ENCODE peak calls at places on chromosomes 1 and 21, in eight cellular contexts. T is lower lobe of right lung, O is neuronal stem cell, W is ascending aorta, J is IMR-90, Z is mucosa of descending colon, D is left lung, S is body of pancreas. P is an unnamed sample.
A peak's percentile ranks its signal among the peaks of the same experiment; 100 is the strongest.

GRCh38 chr21:39647476-39647875 is 34.7 kb downstream of the B3GALT5 start:
- DNase-seq in Z (no peak), S (no peak), O (no peak), D (no peak), J (peak; percentile 63), T (no peak), W (no peak), P (peak; percentile 64)

GRCh38 chr1:10128081-10128765 is 82.1 kb upstream of the KIF1B start:
- DNase-seq in Z (no peak), W (no peak), S (no peak), J (no peak), O (no peak), T (no peak), D (no peak), P (no peak)

GRCh38 chr1:168767885-168768584 is 39.0 kb upstream of the DPT start:
- DNase-seq in T (peak; percentile 39), S (peak; percentile 47), O (no peak), Z (no peak), D (no peak), W (no peak), J (peak; percentile 2), P (peak; percentile 20)

GRCh38 chr1:20978413-20978812 is 191.3 kb upstream of the HP1BP3 start:
- DNase-seq in T (no peak), D (no peak), S (no peak), W (no peak), O (no peak), Z (no peak), J (no peak), P (no peak)

GRCh38 chr1:54973205-54973921 is 7.1 kb upstream of the TMEM61 start:
- DNase-seq in J (peak; percentile 21), T (no peak), S (peak; percentile 41), W (no peak), O (peak; percentile 57), Z (no peak), D (no peak), P (peak; percentile 83)

GRCh38 chr1:153728305-153729066 is 636 bp downstream of the INTS3 start:
- DNase-seq in D (peak; percentile 84), T (peak; percentile 54), Z (peak; percentile 66), J (peak; percentile 48), S (peak; percentile 62), O (no peak), W (no peak), P (peak; percentile 62)

GRCh38 chr1:153292740-153293479 is 19.8 kb downstream of the PGLYRP3 start:
- DNase-seq in S (no peak), Z (no peak), W (no peak), O (no peak), J (no peak), T (no peak), D (no peak), P (no peak)

GRCh38 chr1:64881281-64881680 is 85.1 kb downstream of the JAK1 start:
- DNase-seq in J (peak; percentile 79), D (no peak), T (no peak), Z (no peak), S (no peak), O (no peak), W (no peak), P (no peak)

GRCh38 chr21:41466024-41466820 is 40.2 kb downstream of the MX1 start:
- DNase-seq in S (peak; percentile 35), O (no peak), Z (no peak), W (no peak), J (no peak), T (no peak), D (no peak), P (no peak)

GRCh38 chr21:36027352-36027751 is 33.0 kb downstream of the SETD4 start:
- DNase-seq in T (no peak), S (no peak), Z (no peak), J (peak; percentile 82), D (no peak), W (no peak), O (no peak), P (peak; percentile 35)

GRCh38 chr1:202821467-202821866 is 10.7 kb downstream of the PCAT6 start:
- DNase-seq in D (no peak), J (peak; percentile 58), W (no peak), Z (no peak), S (no peak), T (no peak), O (no peak), P (peak; percentile 66)

DNA sequence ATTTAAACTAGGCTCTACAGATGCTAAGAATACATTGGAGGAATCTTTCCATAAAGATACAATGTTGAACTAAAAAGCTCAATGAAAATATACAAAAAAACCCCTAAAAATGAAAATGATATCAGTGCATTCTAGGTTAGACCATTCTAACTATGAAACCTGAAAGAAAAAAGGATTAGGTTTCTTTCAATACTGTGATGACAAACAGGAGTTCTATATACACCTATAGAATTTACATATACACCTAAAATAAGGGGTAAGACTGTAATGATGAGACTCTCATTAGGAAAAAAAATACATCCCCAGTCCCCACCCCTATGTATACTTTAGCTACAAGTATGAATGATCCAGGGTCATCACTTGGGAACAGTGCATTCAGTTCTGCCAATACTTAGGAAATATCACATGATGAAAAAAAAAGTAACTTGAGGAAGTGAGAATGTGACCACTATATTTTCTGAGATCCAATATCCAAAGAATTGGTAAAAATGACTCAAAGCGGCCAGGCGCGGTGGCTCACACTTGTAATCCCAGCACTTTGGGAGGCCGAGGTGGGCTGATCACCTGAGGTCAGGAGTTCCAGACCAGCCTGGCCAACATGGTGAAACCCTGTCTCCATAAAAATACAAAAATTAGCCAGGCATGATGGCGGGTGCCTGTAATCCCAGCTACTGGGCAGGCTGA is 26.3 kb downstream of the SELENOF start:
- DNase-seq in J (no peak), Z (no peak), O (no peak), S (no peak), W (no peak), D (no peak), T (no peak), P (no peak)
- H3K4me3 ChIP-seq in J (no peak overlapping the region), Z (no peak overlapping the region), O (no peak overlapping the region), S (no peak overlapping the region), W (no peak overlapping the region), D (no peak overlapping the region), T (no peak overlapping the region), P (no peak overlapping the region)

GRCh38 chr1:25867210-25867991 is 8.1 kb downstream of the PAQR7 start:
- DNase-seq in W (no peak), T (no peak), J (no peak), D (no peak), Z (no peak), O (no peak), S (peak; percentile 73), P (no peak)
- H3K4me1 ChIP-seq in W (no peaks in the 10 kb centered on the region), T (peaks cover 17% of the 10 kb centered on the region), J (peaks cover 3% of the 10 kb centered on the region), D (peaks cover 19% of the 10 kb centered on the region), Z (peaks cover 27% of the 10 kb centered on the region), O (peaks cover 16% of the 10 kb centered on the region), S (peaks cover 66% of the 10 kb centered on the region), P (peaks cover 5% of the 10 kb centered on the region)

GRCh38 chr1:25472494-25472893 is 41.8 kb downstream of the MACO1 start:
- DNase-seq in O (no peak), D (no peak), Z (no peak), T (no peak), J (no peak), W (no peak), S (no peak), P (no peak)

GRCh38 chr1:25476186-25477097 is 45.7 kb downstream of the MACO1 start:
- DNase-seq in O (no peak), D (no peak), T (no peak), S (no peak), Z (no peak), W (no peak), J (no peak), P (no peak)

GRCh38 chr1:25474439-25475047 is 43.8 kb downstream of the MACO1 start:
- DNase-seq in O (no peak), J (no peak), D (no peak), T (no peak), S (no peak), W (no peak), Z (no peak), P (no peak)

GRCh38 chr1:25477448-25478034 is 46.8 kb downstream of the MACO1 start:
- DNase-seq in S (no peak), J (no peak), W (no peak), Z (no peak), O (no peak), T (no peak), D (no peak), P (no peak)

GRCh38 chr1:25473653-25474225 is 43.0 kb downstream of the MACO1 start:
- DNase-seq in O (no peak), D (no peak), S (no peak), J (no peak), Z (no peak), T (no peak), W (no peak), P (no peak)
- H3K4me3 ChIP-seq in O (no peak overlapping the region), D (no peak overlapping the region), S (no peak overlapping the region), J (no peak overlapping the region), Z (no peak overlapping the region), T (no peak overlapping the region), W (no peak overlapping the region), P (no peak overlapping the region)

GRCh38 chr1:26154750-26155149 is 4.1 kb upstream of the FAM110D start:
- DNase-seq in W (no peak), S (no peak), Z (no peak), D (no peak), T (no peak), O (no peak), J (no peak), P (no peak)
- H3K4me1 ChIP-seq in W (no peaks in the 10 kb centered on the region), S (no peaks in the 10 kb centered on the region), Z (no peaks in the 10 kb centered on the region), D (peaks cover 13% of the 10 kb centered on the region), T (peaks cover 22% of the 10 kb centered on the region), O (peaks cover 36% of the 10 kb centered on the region), J (no peaks in the 10 kb centered on the region), P (no peaks in the 10 kb centered on the region)

DNA sequence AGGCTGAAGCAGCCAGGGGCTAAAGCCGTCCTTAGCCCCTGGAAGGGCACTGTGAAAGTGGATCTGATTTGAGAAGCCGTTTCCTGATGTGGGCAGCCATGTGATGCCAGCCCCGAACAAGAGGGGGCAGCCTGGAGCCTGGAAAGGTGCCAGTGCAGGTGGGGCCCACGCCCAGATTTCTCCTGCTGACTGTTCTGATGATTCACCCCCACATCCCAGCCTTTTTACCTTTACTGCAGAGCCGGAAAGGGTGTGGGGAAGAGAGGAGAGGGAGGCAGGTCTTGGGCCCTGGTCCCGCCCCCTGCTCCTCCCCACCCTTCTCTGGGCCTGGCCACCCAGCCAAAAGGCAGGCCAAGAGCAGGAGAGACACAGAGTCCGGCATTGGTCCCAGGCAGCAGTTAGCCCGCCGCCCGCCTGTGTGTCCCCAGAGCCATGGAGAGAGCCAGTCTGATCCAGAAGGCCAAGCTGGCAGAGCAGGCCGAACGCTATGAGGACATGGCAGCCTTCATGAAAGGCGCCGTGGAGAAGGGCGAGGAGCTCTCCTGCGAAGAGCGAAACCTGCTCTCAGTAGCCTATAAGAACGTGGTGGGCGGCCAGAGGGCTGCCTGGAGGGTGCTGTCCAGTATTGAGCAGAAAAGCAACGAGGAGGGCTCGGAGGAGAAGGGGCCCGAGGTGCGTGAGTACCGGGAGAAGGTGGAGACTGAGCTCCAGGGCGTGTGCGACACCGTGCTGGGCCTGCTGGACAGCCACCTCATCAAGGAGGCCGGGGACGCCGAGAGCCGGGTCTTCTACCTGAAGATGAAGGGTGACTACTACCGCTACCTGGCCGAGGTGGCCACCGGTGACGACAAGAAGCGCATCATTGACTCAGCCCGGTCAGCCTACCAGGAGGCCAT is at the start of gene SFN:
- DNase-seq in D (peak; percentile 90), W (no peak), J (no peak), T (peak; percentile 85), O (no peak), S (peak; percentile 85), Z (peak; percentile 95), P (no peak)
- H3K4me3 ChIP-seq in D (peak within 1 kb of the TSS; percentile 65), W (peak within 1 kb of the TSS; percentile 71), J (no peak within 1 kb of the TSS), T (peak within 1 kb of the TSS; percentile 79), O (no peak within 1 kb of the TSS), S (no peak within 1 kb of the TSS), Z (peak within 1 kb of the TSS; percentile 42), P (peak within 1 kb of the TSS; percentile 87)

GRCh38 chr1:158019177-158019868 is 25.9 kb downstream of the KIRREL1 start:
- DNase-seq in S (peak; percentile 63), J (peak; percentile 94), W (no peak), T (no peak), O (peak; percentile 69), D (no peak), Z (no peak), P (peak; percentile 95)
- H3K4me1 ChIP-seq in S (peaks cover 39% of the 10 kb centered on the region), J (peaks cover 53% of the 10 kb centered on the region), W (peaks cover 54% of the 10 kb centered on the region), T (peaks cover 79% of the 10 kb centered on the region), O (peaks cover 48% of the 10 kb centered on the region), D (peaks cover 58% of the 10 kb centered on the region), Z (peaks cover 17% of the 10 kb centered on the region), P (peaks cover 93% of the 10 kb centered on the region)